ENCODE peak calls at places on chromosomes 12 and 14, in five cellular contexts. Z is CD4-positive, alpha-beta T cell; L is astrocyte of the spinal cord; H is RWPE1; K is esophagus squamous epithelium. F is an unnamed sample.

GRCh38 chr12:48980953-48981756 is 3.0 kb downstream of the WNT1 start:
- DNase-seq in Z (peak; percentile 62), L (no peak), H (no peak), K (no peak), F (no peak)

GRCh38 chr14:78902010-78902623 is 731.9 kb downstream of the NRXN3 start:
- DNase-seq in Z (no peak), L (peak; percentile 22), H (no peak), K (no peak), F (no peak)

GRCh38 chr12:76080017-76080728 is 4.3 kb downstream of the NAP1L1 start:
- DNase-seq in Z (no peak), L (no peak), H (no peak), K (no peak), F (no peak)

GRCh38 chr12:56468216-56469006 is at the start of gene SPRYD4:
- DNase-seq in Z (peak; percentile 95), L (peak; percentile 94), H (peak; percentile 93), K (peak; percentile 77), F (peak; percentile 96)

GRCh38 chr14:45156067-45156466 is 20.3 kb downstream of the FANCM start:
- DNase-seq in Z (no peak), L (no peak), H (no peak), K (no peak), F (no peak)

GRCh38 chr14:24334431-24335271 is at the start of gene ADCY4:
- DNase-seq in Z (no peak), L (no peak), H (no peak), K (no peak), F (no peak)

GRCh38 chr12:30694412-30694955 is 1.2 kb downstream of the IPO8 start:
- DNase-seq in Z (no peak), L (no peak), H (peak; percentile 20), K (no peak), F (no peak)

GRCh38 chr12:97936165-97936564 is 473.6 kb downstream of the RMST start:
- DNase-seq in Z (no peak), L (no peak), H (no peak), K (no peak), F (no peak)

GRCh38 chr12:47222960-47223847 is 143.4 kb upstream of the AMIGO2 start:
- DNase-seq in Z (no peak), L (peak; percentile 25), H (no peak), K (no peak), F (no peak)

GRCh38 chr14:105475269-105475915 is 771 bp downstream of the CRIP2 start:
- DNase-seq in Z (no peak), L (peak; percentile 62), H (peak; percentile 71), K (no peak), F (no peak)

GRCh38 chr12:65387396-65387795 is 108.9 kb downstream of the MSRB3 start:
- DNase-seq in Z (no peak), L (no peak), H (no peak), K (no peak), F (no peak)

GRCh38 chr12:72264548-72265175 is 7.5 kb upstream of the TRHDE start:
- DNase-seq in Z (no peak), L (peak; percentile 57), H (no peak), K (no peak), F (no peak)

GRCh38 chr14:52678591-52678990 is 16.8 kb downstream of the ERO1A start:
- DNase-seq in Z (no peak), L (no peak), H (no peak), K (no peak), F (no peak)
- TF ChIP-seq CTCF in Z (peak; percentile 51), L (peak; percentile 43), H (peak; percentile 22), K (no peak), F (peak; percentile 53)

GRCh38 chr14:36207500-36207899 is 31.0 kb upstream of the PTCSC3 start:
- DNase-seq in Z (no peak), L (no peak), H (no peak), K (no peak), F (no peak)
- TF ChIP-seq CTCF in Z (no peak), L (peak; percentile 49), H (peak; percentile 35), K (no peak), F (peak; percentile 77)

GRCh38 chr12:8032242-8033152 is at the start of gene FOXJ2:
- DNase-seq in Z (peak; percentile 85), L (peak; percentile 65), H (peak; percentile 64), K (no peak), F (no peak)
- TF ChIP-seq CTCF in Z (no peak), L (peak; percentile 9), H (no peak), K (no peak), F (peak; percentile 48)

DNA sequence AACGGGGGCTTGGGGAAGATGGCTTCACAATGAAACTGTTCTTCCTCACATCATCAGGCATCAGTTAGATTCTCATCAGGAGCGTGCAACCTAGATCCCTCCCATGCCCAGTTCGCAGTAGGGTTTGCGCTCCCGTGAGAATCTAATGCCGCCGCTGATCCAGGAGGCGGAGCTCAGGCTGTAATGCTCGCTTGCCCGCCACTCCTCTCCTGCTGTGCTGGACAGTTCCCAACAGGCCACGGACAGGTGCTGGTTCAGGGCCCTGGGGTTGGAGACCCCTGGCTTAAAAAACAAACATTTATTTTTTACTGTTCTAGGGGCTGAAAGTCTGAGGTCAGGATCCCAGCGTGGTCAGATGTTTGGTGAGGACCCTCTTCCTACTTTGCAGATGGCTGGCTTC is 180.5 kb downstream of the FBXL14 start:
- DNase-seq in Z (no peak), L (no peak), H (no peak), K (no peak), F (no peak)
- TF ChIP-seq CTCF in Z (no peak), L (no peak), H (no peak), K (no peak), F (no peak)

DNA sequence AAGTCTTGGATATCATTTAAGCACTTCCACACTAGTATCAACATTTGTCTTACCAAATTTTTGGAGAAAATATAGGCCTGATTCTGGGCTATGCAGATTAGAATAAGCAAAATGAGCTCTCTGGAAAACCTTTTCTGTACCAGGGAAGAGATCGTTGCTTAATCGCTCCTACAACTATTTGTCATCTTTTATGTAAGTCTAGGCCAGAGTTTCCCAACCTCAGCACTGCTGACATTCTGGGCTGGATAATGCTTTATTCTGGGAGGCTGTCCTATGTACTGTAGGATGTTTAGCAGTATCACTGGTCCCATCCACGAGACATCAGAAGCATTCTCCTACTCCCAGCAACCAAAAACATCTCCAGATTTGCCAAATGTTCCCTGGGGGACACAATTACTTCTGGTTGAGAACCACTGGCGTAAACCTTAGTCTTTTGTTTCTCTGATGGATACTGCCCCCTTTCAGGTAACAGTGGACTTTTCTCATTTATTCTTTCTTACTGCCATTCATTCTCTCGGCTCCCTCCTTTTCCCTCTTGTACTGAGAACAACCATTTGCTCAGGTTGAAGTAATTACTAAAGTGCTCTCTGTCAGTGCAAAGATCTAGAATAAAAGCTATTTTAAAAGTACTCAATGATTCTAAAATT is 316.9 kb upstream of the E2F7 start:
- DNase-seq in Z (no peak), L (no peak), H (no peak), K (no peak), F (no peak)
- TF ChIP-seq CTCF in Z (no peak), L (no peak), H (no peak), K (no peak), F (no peak)

GRCh38 chr12:123516221-123516780 is 17.2 kb downstream of the RILPL1 start:
- DNase-seq in Z (no peak), L (peak; percentile 44), H (no peak), K (no peak), F (peak; percentile 94)

GRCh38 chr12:123522164-123522563 is 11.4 kb downstream of the RILPL1 start:
- DNase-seq in Z (no peak), L (no peak), H (no peak), K (no peak), F (no peak)

GRCh38 chr12:123520567-123521474 is 12.7 kb downstream of the RILPL1 start:
- DNase-seq in Z (no peak), L (no peak), H (no peak), K (no peak), F (no peak)

GRCh38 chr12:123523518-123523917 is 10.0 kb downstream of the RILPL1 start:
- DNase-seq in Z (no peak), L (no peak), H (no peak), K (no peak), F (no peak)

GRCh38 chr12:123519151-123520001 is 14.1 kb downstream of the RILPL1 start:
- DNase-seq in Z (no peak), L (peak; percentile 90), H (peak; percentile 94), K (no peak), F (peak; percentile 95)
- TF ChIP-seq CTCF in Z (no peak), L (no peak), H (no peak), K (no peak), F (peak; percentile 14)

DNA sequence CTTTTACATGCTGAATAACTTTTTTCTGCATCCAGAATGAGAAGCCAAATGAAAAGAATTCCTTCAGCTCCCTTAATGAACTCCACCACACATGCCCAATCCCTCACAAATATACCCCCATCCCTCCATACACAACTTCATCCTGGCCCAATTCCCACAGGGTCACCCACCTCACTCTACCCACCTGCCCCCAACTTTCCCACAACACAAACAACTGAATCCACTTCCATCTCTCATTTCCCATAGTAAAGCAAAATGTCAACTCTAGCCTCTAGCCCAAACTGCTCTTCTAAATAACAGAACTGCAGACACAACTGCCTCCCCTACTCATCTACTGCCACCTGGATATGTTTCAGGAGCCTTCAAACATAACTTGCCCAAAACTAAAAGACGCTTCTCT is 18.8 kb downstream of the HECTD1 start:
- DNase-seq in Z (no peak), L (no peak), H (no peak), K (no peak), F (no peak)
- TF ChIP-seq CTCF in Z (no peak), L (no peak), H (no peak), K (no peak), F (no peak)

GRCh38 chr14:69260979-69261605 is 1.1 kb downstream of the GALNT16 start:
- DNase-seq in Z (peak; percentile 41), L (no peak), H (peak; percentile 26), K (no peak), F (no peak)
- TF ChIP-seq CTCF in Z (no peak), L (peak; percentile 44), H (no peak), K (peak; percentile 48), F (peak; percentile 92)

DNA sequence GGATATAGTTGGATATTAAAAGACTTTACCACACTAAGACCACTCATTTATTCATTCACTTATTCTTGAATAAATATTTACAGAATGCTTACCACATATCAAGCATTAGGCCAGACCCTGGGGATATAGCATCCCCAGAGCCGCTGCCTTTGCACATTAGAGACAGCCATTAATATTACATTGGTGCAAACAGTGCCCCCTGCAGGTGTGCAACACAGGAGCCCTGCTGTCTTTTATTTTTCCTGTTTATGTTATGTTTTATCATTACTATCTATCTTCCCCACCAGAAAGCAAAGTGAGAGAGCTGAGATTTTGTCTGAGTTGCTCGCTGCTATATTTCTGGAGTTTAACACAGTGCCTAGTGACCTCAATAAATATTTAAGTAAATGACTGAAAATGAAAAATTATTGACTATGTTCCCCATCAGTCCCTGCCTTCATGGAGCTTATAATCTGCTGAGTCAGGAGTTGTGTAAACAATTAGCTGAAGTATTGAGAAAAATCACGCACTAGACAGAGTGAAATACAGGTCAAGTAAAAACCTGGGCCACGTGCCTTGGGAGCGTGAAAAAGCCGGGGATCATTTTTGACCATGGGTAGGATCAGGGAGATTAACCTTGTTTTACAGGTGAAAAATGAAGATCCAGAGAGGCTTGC is 301.6 kb downstream of the PCNX1 start:
- DNase-seq in Z (no peak), L (no peak), H (no peak), K (no peak), F (no peak)
- TF ChIP-seq CTCF in Z (no peak), L (no peak), H (no peak), K (no peak), F (peak; percentile 43)

GRCh38 chr12:93603762-93604161 is 31.3 kb downstream of the SOCS2 start:
- DNase-seq in Z (no peak), L (no peak), H (no peak), K (no peak), F (no peak)
- TF ChIP-seq CTCF in Z (no peak), L (no peak), H (no peak), K (no peak), F (no peak)

F was measured in chondrocyte.